ENCODE peak calls at places on chromosomes 13 and 19, in nine cellular contexts. V is MM.1S, F is GM23338, D is HCT116, L is neural progenitor cell, K is GM23248, C is PC-3, Y is SK-N-SH, T is hepatocyte. P is an unnamed sample.

GRCh38 chr19:34757441-34757840 is 15.6 kb downstream of the ZNF599 start:
- DNase-seq in V (no peak), F (no peak), D (no peak), L (no peak), K (no peak), C (no peak), Y (no peak), T (no peak), P (no peak)

GRCh38 chr13:92967923-92968322 is 258.7 kb upstream of the GPC6 start:
- DNase-seq in V (peak), F (peak), D (no peak), L (peak), K (peak), C (peak), Y (no peak), T (no peak), P (no peak)

GRCh38 chr13:97243915-97244820 is 22.0 kb downstream of the MBNL2 start:
- DNase-seq in V (no peak), F (no peak), D (no peak), L (no peak), K (no peak), C (no peak), Y (no peak), T (no peak), P (no peak)

GRCh38 chr13:97856001-97856675 is 97.3 kb upstream of the IPO5 start:
- DNase-seq in V (no peak), F (peak), D (no peak), L (peak), K (peak), C (no peak), Y (peak), T (peak), P (no peak)

GRCh38 chr13:25690582-25690981 is 318.8 kb downstream of the ATP8A2 start:
- DNase-seq in V (no peak), F (no peak), D (no peak), L (no peak), K (no peak), C (no peak), Y (no peak), T (no peak), P (no peak)

GRCh38 chr19:19643158-19644053 is at the start of gene GMIP:
- DNase-seq in V (peak), F (peak), D (peak), L (peak), K (peak), C (peak), Y (peak), T (peak), P (peak)

GRCh38 chr13:20711301-20712044 is 8.0 kb downstream of the IL17D start:
- DNase-seq in V (no peak), F (peak), D (no peak), L (peak), K (peak), C (no peak), Y (no peak), T (no peak), P (no peak)

GRCh38 chr13:79749985-79750551 is 269.1 kb downstream of the NDFIP2 start:
- DNase-seq in V (no peak), F (peak), D (no peak), L (peak), K (peak), C (peak), Y (no peak), T (peak), P (no peak)

GRCh38 chr19:2296141-2296540 is 11.8 kb downstream of the LINGO3 start:
- DNase-seq in V (no peak), F (no peak), D (no peak), L (no peak), K (no peak), C (no peak), Y (no peak), T (no peak), P (no peak)

GRCh38 chr19:50365434-50366306 is at the start of gene NAPSA:
- DNase-seq in V (peak), F (no peak), D (no peak), L (no peak), K (no peak), C (no peak), Y (no peak), T (no peak), P (peak)

GRCh38 chr13:79612604-79613003 is 131.6 kb downstream of the NDFIP2 start:
- DNase-seq in V (no peak), F (no peak), D (no peak), L (no peak), K (no peak), C (no peak), Y (no peak), T (no peak), P (no peak)

GRCh38 chr13:112615391-112615790 is 27.4 kb upstream of the TUBGCP3 start:
- DNase-seq in V (no peak), F (no peak), D (no peak), L (no peak), K (no peak), C (no peak), Y (no peak), T (no peak), P (no peak)

GRCh38 chr13:79194272-79194671 is 211.8 kb downstream of the RBM26 start:
- DNase-seq in V (peak), F (no peak), D (no peak), L (no peak), K (no peak), C (no peak), Y (no peak), T (no peak), P (peak)

GRCh38 chr13:96835591-96835990 is 158.7 kb downstream of the OXGR1 start:
- DNase-seq in V (no peak), F (no peak), D (no peak), L (no peak), K (no peak), C (no peak), Y (no peak), T (no peak), P (no peak)

GRCh38 chr19:45097776-45098520 is 5.0 kb downstream of the PPP1R37 start:
- DNase-seq in V (no peak), F (no peak), D (no peak), L (no peak), K (peak), C (peak), Y (no peak), T (peak), P (no peak)

GRCh38 chr13:101681834-101682233 is 229.4 kb downstream of the ITGBL1 start:
- DNase-seq in V (no peak), F (no peak), D (no peak), L (no peak), K (peak), C (peak), Y (no peak), T (no peak), P (no peak)

GRCh38 chr19:2261438-2262172 is 5.4 kb upstream of the JSRP1 start:
- DNase-seq in V (peak), F (peak), D (peak), L (peak), K (peak), C (peak), Y (peak), T (no peak), P (peak)

GRCh38 chr19:1258707-1259205 is 10.4 kb downstream of the MIDN start:
- DNase-seq in V (no peak), F (no peak), D (no peak), L (no peak), K (peak), C (no peak), Y (no peak), T (no peak), P (peak)

GRCh38 chr13:80862466-80862865 is 521.5 kb upstream of the SPRY2 start:
- DNase-seq in V (no peak), F (peak), D (no peak), L (no peak), K (no peak), C (no peak), Y (no peak), T (no peak), P (no peak)

GRCh38 chr19:3062165-3063105 is at the start of gene TLE5:
- DNase-seq in V (peak), F (peak), D (no peak), L (peak), K (peak), C (peak), Y (peak), T (peak), P (peak)

GRCh38 chr13:92941167-92941566 is 285.4 kb upstream of the GPC6 start:
- DNase-seq in V (no peak), F (peak), D (no peak), L (no peak), K (no peak), C (no peak), Y (no peak), T (no peak), P (no peak)

GRCh38 chr19:40363128-40363527 is 14.6 kb downstream of the PLD3 start:
- DNase-seq in V (no peak), F (no peak), D (no peak), L (no peak), K (no peak), C (no peak), Y (no peak), T (no peak), P (no peak)

GRCh38 chr19:10699650-10700335 is 1.4 kb upstream of the QTRT1 start:
- DNase-seq in V (peak), F (peak), D (peak), L (peak), K (peak), C (peak), Y (peak), T (peak), P (peak)

GRCh38 chr19:8529369-8530006 is 15.5 kb upstream of the ZNF414 start:
- DNase-seq in V (no peak), F (no peak), D (no peak), L (no peak), K (no peak), C (no peak), Y (no peak), T (no peak), P (no peak)

GRCh38 chr19:1441022-1441426 is 2.8 kb downstream of the RPS15 start:
- DNase-seq in V (no peak), F (no peak), D (no peak), L (no peak), K (no peak), C (no peak), Y (no peak), T (no peak), P (no peak)

GRCh38 chr13:100666124-100666523 is 8.5 kb downstream of the TMTC4 start:
- DNase-seq in V (no peak), F (no peak), D (no peak), L (no peak), K (no peak), C (no peak), Y (peak), T (peak), P (no peak)

GRCh38 chr19:21848706-21849105 is 12.7 kb upstream of the ZNF43 start:
- DNase-seq in V (no peak), F (no peak), D (no peak), L (no peak), K (no peak), C (peak), Y (no peak), T (no peak), P (no peak)

GRCh38 chr13:48954086-48954485 is 21.6 kb upstream of the FNDC3A start:
- DNase-seq in V (no peak), F (no peak), D (no peak), L (no peak), K (peak), C (peak), Y (no peak), T (no peak), P (no peak)
- TF ChIP-seq EZH2phosphoT487 in V (no peak), F (no peak), D (no peak), L (no peak), K (no peak), C (no peak), Y (no peak), T (no peak), P (no peak)

GRCh38 chr13:31198524-31198923 is 1.3 kb upstream of the B3GLCT start:
- DNase-seq in V (no peak), F (no peak), D (no peak), L (no peak), K (no peak), C (no peak), Y (no peak), T (no peak), P (no peak)
- TF ChIP-seq EZH2phosphoT487 in V (no peak), F (no peak), D (no peak), L (no peak), K (no peak), C (no peak), Y (no peak), T (no peak), P (no peak)

DNA sequence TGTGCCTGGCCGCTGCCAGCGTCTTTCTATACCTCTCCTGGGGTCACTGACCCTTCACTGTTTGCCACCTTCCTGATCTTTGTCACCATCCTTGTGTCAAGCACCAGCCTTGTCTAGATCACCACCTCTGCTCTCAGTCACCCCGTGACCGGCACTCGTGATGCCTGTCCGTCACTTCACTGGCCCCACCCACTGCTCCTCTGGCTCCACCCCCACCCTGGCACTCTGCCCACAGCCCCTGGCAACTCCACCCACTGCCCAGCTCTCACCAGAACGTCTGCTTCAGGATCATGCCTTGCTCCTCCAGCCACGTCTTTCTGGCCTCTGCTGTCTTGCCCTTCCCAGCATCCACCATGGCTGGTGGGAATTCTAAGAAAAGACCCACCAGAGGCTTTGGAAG is 24.8 kb upstream of the PLA2G4C start:
- DNase-seq in V (no peak), F (peak), D (no peak), L (no peak), K (peak), C (no peak), Y (peak), T (peak), P (no peak)
- TF ChIP-seq EZH2phosphoT487 in V (no peak), F (no peak), D (no peak), L (no peak), K (no peak), C (no peak), Y (no peak), T (no peak), P (no peak)

GRCh38 chr19:43354305-43354627 is 780 bp downstream of the CD177 start:
- DNase-seq in V (no peak), F (peak), D (no peak), L (peak), K (no peak), C (no peak), Y (peak), T (peak), P (no peak)
- TF ChIP-seq EZH2phosphoT487 in V (no peak), F (no peak), D (no peak), L (no peak), K (no peak), C (no peak), Y (no peak), T (no peak), P (no peak)

DNA sequence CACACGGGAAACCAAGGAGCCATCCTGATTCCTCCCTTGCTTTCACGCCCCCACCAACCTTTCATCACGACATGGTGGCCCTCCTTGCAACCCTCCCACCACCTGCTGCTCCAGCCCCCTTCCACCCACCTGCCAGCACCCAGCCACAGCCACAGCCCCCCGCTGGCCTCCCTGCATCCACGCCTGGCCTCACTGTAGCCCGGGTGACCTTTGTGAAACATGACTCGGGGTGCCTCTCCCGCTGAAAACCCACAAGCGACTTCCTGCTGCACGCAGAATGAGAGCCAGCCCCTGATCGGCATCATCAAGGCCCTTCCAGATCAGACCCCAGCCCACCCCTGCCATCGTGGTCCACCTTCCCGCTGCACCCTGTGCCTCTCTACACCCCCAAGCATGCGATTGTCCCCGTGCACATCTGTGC is 14.9 kb downstream of the POP4 start:
- DNase-seq in V (no peak), F (no peak), D (no peak), L (no peak), K (no peak), C (no peak), Y (no peak), T (no peak), P (no peak)
- TF ChIP-seq EZH2phosphoT487 in V (no peak), F (no peak), D (no peak), L (no peak), K (no peak), C (no peak), Y (no peak), T (no peak), P (no peak)

GRCh38 chr13:29676941-29677452 is 81.5 kb upstream of the SLC7A1 start:
- DNase-seq in V (no peak), F (no peak), D (no peak), L (peak), K (peak), C (no peak), Y (no peak), T (no peak), P (no peak)
- TF ChIP-seq EZH2phosphoT487 in V (no peak), F (no peak), D (no peak), L (no peak), K (no peak), C (no peak), Y (no peak), T (no peak), P (no peak)

DNA sequence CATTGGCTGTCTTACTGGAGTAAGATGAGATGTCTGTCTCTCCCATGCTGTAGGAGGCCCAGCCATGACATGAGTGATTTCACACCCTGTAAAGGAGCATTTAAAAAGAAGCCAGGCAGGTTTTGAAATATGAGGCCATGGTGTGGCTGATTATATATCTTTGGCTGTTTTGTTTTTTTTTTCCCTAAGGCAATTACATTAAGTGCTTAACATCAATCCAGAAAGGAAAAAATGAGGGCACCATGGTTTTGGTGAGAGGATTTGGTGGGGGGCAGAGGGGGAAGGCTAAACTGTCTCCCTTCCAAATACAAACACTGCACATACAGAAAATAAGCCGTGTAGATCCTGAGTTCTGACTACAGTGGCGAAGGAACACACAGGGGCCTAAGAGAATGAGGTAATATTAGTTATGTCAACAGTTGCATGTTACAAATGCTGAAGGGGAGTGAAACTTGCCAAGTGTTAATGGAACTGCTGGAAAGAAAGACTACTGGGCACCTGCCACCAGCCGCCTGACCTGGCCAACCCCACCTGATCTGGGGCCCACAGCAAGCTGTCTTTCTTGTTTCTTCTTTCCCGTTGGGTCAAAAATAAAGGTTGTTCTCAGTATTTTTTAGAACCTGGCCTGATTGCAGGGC is 183.7 kb upstream of the TSC22D1 start:
- DNase-seq in V (no peak), F (no peak), D (no peak), L (no peak), K (no peak), C (peak), Y (no peak), T (peak), P (no peak)
- TF ChIP-seq EZH2phosphoT487 in V (no peak), F (no peak), D (no peak), L (no peak), K (no peak), C (no peak), Y (no peak), T (no peak), P (no peak)

GRCh38 chr19:32824906-32825608 is 44.5 kb downstream of the SLC7A9 start:
- DNase-seq in V (no peak), F (no peak), D (no peak), L (peak), K (no peak), C (no peak), Y (no peak), T (no peak), P (no peak)

GRCh38 chr19:32828643-32829344 is 40.8 kb downstream of the SLC7A9 start:
- DNase-seq in V (no peak), F (no peak), D (no peak), L (no peak), K (no peak), C (no peak), Y (no peak), T (no peak), P (no peak)

GRCh38 chr19:32829345-32829896 is 40.1 kb downstream of the SLC7A9 start:
- DNase-seq in V (no peak), F (no peak), D (no peak), L (no peak), K (no peak), C (no peak), Y (no peak), T (no peak), P (no peak)

GRCh38 chr19:32830231-32831014 is 39.1 kb downstream of the SLC7A9 start:
- DNase-seq in V (peak), F (no peak), D (no peak), L (no peak), K (peak), C (peak), Y (no peak), T (no peak), P (no peak)

DNA sequence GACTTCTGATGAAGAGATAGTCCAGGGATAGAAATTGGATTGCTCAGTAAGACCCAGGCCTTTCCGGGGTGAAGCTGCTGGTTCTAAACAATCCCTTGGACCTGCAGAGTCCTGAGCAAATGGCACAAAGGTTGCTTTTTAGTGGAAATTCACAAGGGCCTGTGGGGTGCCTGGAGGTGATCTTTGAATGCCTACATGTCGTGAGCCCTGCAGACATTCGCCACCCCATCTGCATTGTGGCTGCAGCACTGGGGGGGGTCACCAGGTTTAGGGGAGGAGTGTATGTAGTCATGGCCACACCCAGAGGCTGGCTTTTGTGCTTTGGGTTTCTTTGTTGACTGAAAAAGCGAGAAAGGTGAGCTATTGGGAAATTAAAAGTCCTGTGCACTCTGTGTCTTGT is 41.4 kb downstream of the SLC7A9 start:
- DNase-seq in V (no peak), F (peak), D (no peak), L (no peak), K (no peak), C (no peak), Y (no peak), T (no peak), P (no peak)
- TF ChIP-seq EZH2phosphoT487 in V (no peak), F (no peak), D (no peak), L (no peak), K (no peak), C (no peak), Y (no peak), T (no peak), P (no peak)

P was measured in OCI-LY7.